ENCODE peak calls at places on chromosomes 12 and 14, in five cellular contexts. J is suprapubic skin, R is HT-29, B is GM13977, Q is mesothelial cell of epicardium. K is an unnamed sample.

GRCh38 chr12:21054334-21054733 is 76.7 kb upstream of the SLCO1B1 start:
- DNase-seq in Q (no peak), R (no peak), B (no peak), J (no peak), K (no peak)

GRCh38 chr14:58864751-58865519 is 227.2 kb downstream of the DACT1 start:
- DNase-seq in R (no peak), Q (no peak), B (no peak), J (no peak), K (no peak)

GRCh38 chr14:74085828-74086227 is 1.1 kb downstream of the LIN52 start:
- DNase-seq in R (no peak), Q (no peak), B (peak), J (no peak), K (no peak)

GRCh38 chr14:30559638-30560071 is 697 bp downstream of the G2E3 start:
- DNase-seq in J (no peak), B (no peak), Q (no peak), R (peak), K (no peak)

GRCh38 chr12:1855241-1855640 is 34.9 kb downstream of the LRTM2 start:
- DNase-seq in B (no peak), J (no peak), R (no peak), Q (no peak), K (no peak)

GRCh38 chr12:47100146-47100545 is 20.4 kb upstream of the AMIGO2 start:
- DNase-seq in B (no peak), Q (no peak), R (no peak), J (no peak), K (no peak)

GRCh38 chr14:89613260-89614008 is 196.4 kb upstream of the FOXN3 start:
- DNase-seq in Q (no peak), J (no peak), R (no peak), B (no peak), K (no peak)

GRCh38 chr14:68020999-68021663 is 201.6 kb downstream of the RAD51B start:
- DNase-seq in R (no peak), J (no peak), B (peak), Q (no peak), K (no peak)

GRCh38 chr12:48678561-48679185 is 3.4 kb downstream of the KANSL2 start:
- DNase-seq in J (no peak), R (no peak), Q (no peak), B (no peak), K (no peak)

GRCh38 chr14:81275305-81275950 is 54.7 kb upstream of the GTF2A1 start:
- DNase-seq in B (no peak), R (no peak), J (no peak), Q (no peak), K (no peak)

GRCh38 chr12:31324845-31325523 is 966 bp downstream of the SINHCAF start:
- DNase-seq in Q (no peak), B (peak), R (peak), J (peak), K (peak)

GRCh38 chr12:116404913-116405611 is 127.6 kb upstream of the MED13L start:
- DNase-seq in R (no peak), B (no peak), J (no peak), Q (no peak), K (no peak)

GRCh38 chr12:123024819-123025391 is 44.4 kb downstream of the ARL6IP4 start:
- DNase-seq in R (no peak), Q (no peak), J (no peak), B (no peak), K (no peak)

GRCh38 chr12:32296541-32296940 is 102.8 kb upstream of the FGD4 start:
- DNase-seq in R (peak), J (no peak), B (no peak), Q (no peak), K (no peak)

GRCh38 chr12:33044447-33044846 is 147.9 kb upstream of the PKP2 start:
- DNase-seq in J (no peak), Q (no peak), R (no peak), B (no peak), K (no peak)

GRCh38 chr12:133129368-133130037 is 571 bp downstream of the ZNF891 start:
- DNase-seq in R (peak), J (no peak), B (peak), Q (no peak), K (no peak)

GRCh38 chr14:99850705-99851104 is 57.5 kb downstream of the EML1 start:
- DNase-seq in R (no peak), J (no peak), Q (no peak), B (no peak), K (no peak)

GRCh38 chr14:84409435-84409834 is 1120.5 kb upstream of the FLRT2 start:
- DNase-seq in R (no peak), Q (no peak), B (no peak), J (no peak), K (no peak)

GRCh38 chr14:73771848-73772705 is 57.9 kb upstream of the PNMA1 start:
- DNase-seq in R (peak), Q (peak), B (peak), J (no peak), K (peak)

GRCh38 chr14:92925446-92925845 is 2.5 kb downstream of the CHGA start:
- DNase-seq in J (no peak), B (no peak), R (no peak), Q (no peak), K (no peak)

GRCh38 chr14:104194016-104194415 is 55.6 kb downstream of the KIF26A start:
- DNase-seq in R (no peak), Q (no peak), B (no peak), J (no peak), K (no peak)

GRCh38 chr12:117300131-117300530 is 61.3 kb downstream of the NOS1 start:
- DNase-seq in B (no peak), J (no peak), R (no peak), Q (no peak), K (no peak)

GRCh38 chr14:66140963-66141362 is 345.2 kb upstream of the CCDC196 start:
- DNase-seq in B (no peak), J (no peak), R (no peak), Q (no peak), K (no peak)

GRCh38 chr12:106976013-106976658 is 10.8 kb downstream of the MTERF2 start:
- DNase-seq in J (no peak), B (no peak), R (peak), Q (no peak), K (no peak)

GRCh38 chr12:81170072-81170471 is 92.2 kb downstream of the ACSS3 start:
- DNase-seq in J (no peak), R (no peak), Q (no peak), B (no peak), K (no peak)

GRCh38 chr14:85060116-85060515 is 469.8 kb upstream of the FLRT2 start:
- DNase-seq in J (no peak), B (no peak), Q (no peak), R (peak), K (no peak)

GRCh38 chr12:112103758-112104504 is 4.7 kb downstream of the NAA25 start:
- DNase-seq in Q (no peak), R (no peak), J (no peak), B (no peak), K (no peak)

GRCh38 chr14:102046337-102047278 is 40.2 kb downstream of the HSP90AA1 start:
- DNase-seq in J (peak), R (peak), Q (no peak), B (no peak), K (no peak)

GRCh38 chr12:15496738-15497137 is 174.4 kb downstream of the PTPRO start:
- DNase-seq in Q (no peak), J (no peak), B (no peak), R (no peak), K (no peak)